ENCODE peak calls at places on chromosomes 16 and 17, in six cellular contexts. H is heart right ventricle, R is ovary, D is left ventricle myocardium inferior, I is BE2C, S is tibial artery. Y is an unnamed sample.

GRCh38 chr16:64784635-64785034 is 337.2 kb downstream of the CDH11 start:
- DNase-seq in R (no peak), D (no peak), I (no peak), S (no peak), H (no peak), Y (no peak)

GRCh38 chr16:74603848-74604247 is 3.1 kb downstream of the GLG1 start:
- DNase-seq in H (no peak), R (no peak), S (peak; percentile 52), I (no peak), D (no peak), Y (no peak)

GRCh38 chr16:27704252-27704651 is 154.3 kb downstream of the KATNIP start:
- DNase-seq in H (no peak), S (no peak), I (no peak), R (no peak), D (no peak), Y (no peak)

GRCh38 chr17:42459983-42460300 is 1.3 kb downstream of the ATP6V0A1 start:
- DNase-seq in I (no peak), R (no peak), D (no peak), S (no peak), H (no peak), Y (no peak)

GRCh38 chr16:67428146-67428731 is 2.7 kb upstream of the HSD11B2 start:
- DNase-seq in R (peak; percentile 88), S (no peak), D (peak; percentile 73), I (peak; percentile 87), H (peak; percentile 75), Y (no peak)

GRCh38 chr17:16477255-16477654 is 14.7 kb downstream of the LRRC75A start:
- DNase-seq in I (no peak), D (peak; percentile 37), R (peak; percentile 78), H (no peak), S (no peak), Y (no peak)

GRCh38 chr17:45127583-45128300 is 4.6 kb downstream of the PLCD3 start:
- DNase-seq in I (peak; percentile 49), D (peak; percentile 70), H (peak; percentile 76), S (peak; percentile 90), R (peak; percentile 83), Y (no peak)

GRCh38 chr17:21549107-21549687 is 143.1 kb upstream of the KCNJ18 start:
- DNase-seq in D (no peak), S (no peak), R (no peak), I (no peak), H (no peak), Y (no peak)

GRCh38 chr17:68613739-68614298 is 12.7 kb upstream of the FAM20A start:
- DNase-seq in I (peak; percentile 64), H (no peak), D (no peak), R (no peak), S (no peak), Y (no peak)

GRCh38 chr17:45705123-45706009 is 78.8 kb upstream of the CRHR1 start:
- DNase-seq in S (no peak), H (no peak), D (no peak), I (no peak), R (no peak), Y (no peak)

GRCh38 chr16:4461250-4462085 is 13.0 kb downstream of the NMRAL1 start:
- DNase-seq in H (no peak), I (no peak), R (no peak), S (no peak), D (no peak), Y (no peak)

GRCh38 chr16:25007284-25007984 is 7.7 kb downstream of the ARHGAP17 start:
- DNase-seq in R (no peak), S (no peak), H (no peak), I (no peak), D (no peak), Y (no peak)

GRCh38 chr17:65171753-65172152 is 34.6 kb downstream of the RGS9 start:
- DNase-seq in I (no peak), R (no peak), S (no peak), D (no peak), H (no peak), Y (no peak)

GRCh38 chr17:17509601-17510425 is 13.6 kb upstream of the RASD1 start:
- DNase-seq in R (no peak), S (no peak), H (no peak), D (peak; percentile 12), I (no peak), Y (no peak)

GRCh38 chr17:35141681-35142466 is at the start of gene NLE1:
- DNase-seq in H (peak; percentile 85), S (peak; percentile 86), R (peak; percentile 88), D (peak; percentile 80), I (peak; percentile 89), Y (no peak)

GRCh38 chr16:1169285-1170075 is 16.6 kb downstream of the CACNA1H start:
- DNase-seq in D (no peak), I (no peak), S (peak; percentile 82), R (peak; percentile 81), H (peak; percentile 57), Y (no peak)

GRCh38 chr16:60127196-60127595 is 1393.1 kb upstream of the GOT2 start:
- DNase-seq in H (no peak), S (no peak), R (no peak), I (no peak), D (no peak), Y (no peak)

GRCh38 chr16:52283581-52284375 is 263.2 kb downstream of the TOX3 start:
- DNase-seq in S (no peak), H (no peak), D (no peak), I (no peak), R (no peak), Y (no peak)

GRCh38 chr16:21100447-21100846 is 50.2 kb downstream of the DNAH3 start:
- DNase-seq in I (no peak), D (no peak), S (no peak), R (no peak), H (no peak), Y (no peak)

GRCh38 chr17:50808888-50809287 is 26.5 kb upstream of the WFIKKN2 start:
- DNase-seq in R (no peak), I (no peak), D (no peak), S (no peak), H (no peak), Y (no peak)

GRCh38 chr16:21645261-21645721 is 7.1 kb downstream of the IGSF6 start:
- DNase-seq in H (no peak), D (no peak), R (no peak), I (no peak), S (no peak), Y (no peak)

GRCh38 chr16:26118575-26118974 is 426.8 kb downstream of the HS3ST4 start:
- DNase-seq in D (no peak), I (no peak), S (no peak), H (no peak), R (no peak), Y (no peak)

GRCh38 chr16:57444711-57445110 is 2.5 kb downstream of the CIAPIN1 start:
- DNase-seq in S (no peak), H (no peak), D (no peak), I (no peak), R (no peak), Y (no peak)

GRCh38 chr16:64094992-64095579 is 1026.8 kb downstream of the CDH11 start:
- DNase-seq in H (no peak), D (no peak), R (no peak), S (no peak), I (no peak), Y (no peak)

GRCh38 chr17:7476474-7476873 is 3.0 kb downstream of the ZBTB4 start:
- DNase-seq in H (no peak), S (no peak), D (no peak), R (no peak), I (no peak), Y (no peak)

GRCh38 chr16:67173323-67173722 is 3.0 kb downstream of the NOL3 start:
- DNase-seq in D (no peak), I (no peak), R (no peak), H (no peak), S (no peak), Y (no peak)

GRCh38 chr17:79188048-79188447 is 113.4 kb downstream of the ENGASE start:
- DNase-seq in R (no peak), H (no peak), D (no peak), I (peak; percentile 55), S (no peak), Y (no peak)

GRCh38 chr16:75252946-75253911 is 1.8 kb upstream of the BCAR1 start:
- DNase-seq in I (no peak), H (peak; percentile 21), S (peak; percentile 75), D (no peak), R (peak; percentile 78), Y (no peak)

GRCh38 chr17:1229891-1230571 is 40.2 kb upstream of the BHLHA9 start:
- DNase-seq in I (no peak), S (no peak), R (no peak), D (no peak), H (no peak), Y (no peak)

DNA sequence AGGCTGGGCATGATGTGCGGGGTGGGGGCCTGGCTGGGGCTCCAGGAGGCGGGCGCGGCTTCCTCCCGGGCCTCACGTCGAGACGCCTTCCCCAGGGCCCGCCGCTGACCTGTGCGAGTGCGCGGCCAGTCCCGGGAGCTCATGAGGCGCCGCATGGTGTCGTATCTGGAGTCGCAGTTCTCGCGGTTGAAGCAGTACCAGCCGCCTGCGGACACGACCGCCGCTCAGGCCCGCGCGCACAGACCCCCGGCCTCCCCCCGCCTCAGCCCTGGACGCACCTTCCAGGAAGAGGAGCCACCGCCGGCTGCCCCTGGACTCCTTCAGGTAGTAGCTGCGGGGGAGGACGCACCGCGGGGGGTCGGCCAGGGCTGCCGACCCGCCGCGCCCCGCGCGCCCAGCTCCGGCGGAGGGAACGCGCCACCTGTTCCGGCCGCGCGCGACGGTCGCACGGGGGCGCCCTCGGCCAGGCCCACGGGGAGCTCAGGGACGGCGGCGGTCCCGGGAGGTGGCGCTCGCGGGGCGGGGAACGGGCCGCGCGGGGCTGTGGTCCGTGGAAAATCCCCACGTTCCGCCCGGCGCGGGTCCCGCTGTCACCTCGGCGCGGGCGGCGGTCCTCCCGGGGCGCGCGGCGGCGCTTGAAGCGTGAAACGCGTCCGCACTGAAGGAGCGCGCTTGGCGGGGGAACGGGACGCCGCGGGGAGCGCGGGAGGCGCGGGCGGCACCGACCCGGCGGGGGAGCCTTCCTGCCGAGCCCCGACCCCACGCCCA is 1.4 kb downstream of the NOTUM start:
- DNase-seq in D (peak; percentile 75), I (peak; percentile 82), R (peak; percentile 80), H (peak; percentile 81), S (no peak), Y (no peak)
- H3K27me3 ChIP-seq in D (peaks cover 91% of the 10 kb centered on the region), I (peaks cover 22% of the 10 kb centered on the region), R (peaks cover 5% of the 10 kb centered on the region), H (peaks cover 81% of the 10 kb centered on the region), S (peaks cover 10% of the 10 kb centered on the region), Y (peaks cover 21% of the 10 kb centered on the region)

GRCh38 chr17:48610282-48611211 is at the start of gene HOXB7:
- DNase-seq in D (peak; percentile 52), R (peak; percentile 61), H (peak; percentile 57), S (no peak), I (no peak), Y (no peak)
- TF ChIP-seq CTCF in D (no peak), R (no peak), H (no peak), S (no peak), I (no peak), Y (no peak)

DNA sequence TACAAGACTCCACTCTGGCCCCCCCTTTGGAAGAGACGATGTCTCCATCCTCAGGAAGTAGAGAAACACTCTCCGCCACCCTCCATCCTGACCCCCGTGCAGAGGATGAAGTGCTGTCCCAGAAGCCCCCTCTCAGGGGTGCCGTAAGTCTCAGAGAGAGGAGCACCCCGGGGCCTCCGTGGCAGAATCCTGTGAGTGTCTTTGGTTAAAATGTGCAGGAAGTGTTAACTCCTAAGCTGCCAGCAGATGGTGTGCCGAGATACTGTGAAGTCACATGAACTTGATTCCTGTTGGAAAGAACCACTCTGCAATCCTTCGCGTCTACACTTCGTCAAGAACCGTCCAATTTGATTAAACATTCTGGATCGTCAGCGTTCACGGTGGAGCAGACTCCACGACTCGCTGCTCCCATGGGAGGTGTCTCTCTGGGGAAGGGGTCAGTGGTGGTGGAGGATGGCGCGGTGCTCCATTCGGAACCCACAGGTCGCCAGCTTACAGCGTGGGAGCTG is 5.6 kb downstream of the BANP start:
- DNase-seq in I (peak; percentile 35), D (no peak), R (no peak), H (no peak), S (no peak), Y (no peak)
- H3K4me3 ChIP-seq in I (no peak overlapping the region), D (peak overlapping the region; percentile 21), R (no peak overlapping the region), H (peak overlapping the region; percentile 19), S (no peak overlapping the region), Y (no peak overlapping the region)

GRCh38 chr17:36645358-36645757 is 44.0 kb downstream of the MRM1 start:
- DNase-seq in I (no peak), D (no peak), R (no peak), S (no peak), H (no peak), Y (no peak)
- H3K27me3 ChIP-seq in I (no peaks in the 10 kb centered on the region), D (peaks cover 97% of the 10 kb centered on the region), R (no peaks in the 10 kb centered on the region), S (no peaks in the 10 kb centered on the region), H (peaks cover 79% of the 10 kb centered on the region), Y (peaks cover 97% of the 10 kb centered on the region)

Y was measured in esophagus squamous epithelium.